ENCODE peak calls at places on chromosomes 1 and 21, in five cellular contexts. I is EH; F is hepatic stellate cell; G is MCF 10A; O is stimulated activated CD4-positive, alpha-beta T cell treated with anti-CD3 and anti-CD28 coated beads, Interleukin-2, amount 100 ng/mL, for 48 hours. T is an unnamed sample.

GRCh38 chr1:119646521-119647227 is 1.4 kb downstream of the ZNF697 start:
- DNase-seq in I (peak; percentile 80), F (peak; percentile 48), G (peak; percentile 31), O (no peak), T (no peak)

GRCh38 chr1:30471307-30471706 is 252.1 kb downstream of the MATN1 start:
- DNase-seq in I (no peak), F (no peak), G (no peak), O (no peak), T (no peak)

GRCh38 chr1:2557146-2558029 is 1.2 kb downstream of the TNFRSF14 start:
- DNase-seq in I (no peak), F (no peak), G (no peak), O (no peak), T (no peak)

GRCh38 chr1:74713849-74714248 is 19.0 kb downstream of the CRYZ start:
- DNase-seq in I (no peak), F (no peak), G (no peak), O (no peak), T (no peak)

GRCh38 chr21:38921511-38922215 is 115.9 kb downstream of the ETS2 start:
- DNase-seq in I (peak; percentile 29), F (no peak), G (peak; percentile 68), O (no peak), T (no peak)

GRCh38 chr1:195735140-195735539 is 873.1 kb downstream of the KCNT2 start:
- DNase-seq in I (no peak), F (no peak), G (no peak), O (no peak), T (no peak)

GRCh38 chr1:228975238-228975929 is 240.1 kb downstream of the RHOU start:
- DNase-seq in I (no peak), F (no peak), G (no peak), O (no peak), T (no peak)

GRCh38 chr1:239368436-239369109 is 17.8 kb upstream of the CHRM3 start:
- DNase-seq in I (no peak), F (no peak), G (peak; percentile 53), O (no peak), T (no peak)

GRCh38 chr1:6108937-6109636 is 63.4 kb downstream of the KCNAB2 start:
- DNase-seq in I (peak; percentile 55), F (peak; percentile 68), G (peak; percentile 68), O (no peak), T (peak; percentile 77)

GRCh38 chr1:233759665-233760064 is 144.8 kb upstream of the SLC35F3 start:
- DNase-seq in I (no peak), F (no peak), G (peak; percentile 42), O (no peak), T (no peak)

GRCh38 chr1:165355221-165355976 is 1.1 kb downstream of the LMX1A start:
- DNase-seq in I (no peak), F (no peak), G (no peak), O (no peak), T (no peak)

GRCh38 chr1:8374812-8375211 is 56.9 kb downstream of the SLC45A1 start:
- DNase-seq in I (peak; percentile 57), F (no peak), G (peak; percentile 61), O (no peak), T (no peak)

GRCh38 chr1:34547043-34547674 is 207.7 kb upstream of the GJB5 start:
- DNase-seq in I (no peak), F (no peak), G (peak; percentile 80), O (no peak), T (peak; percentile 73)

GRCh38 chr1:7539772-7540175 is 231.3 kb upstream of the VAMP3 start:
- DNase-seq in I (peak; percentile 41), F (no peak), G (peak; percentile 85), O (peak; percentile 41), T (peak; percentile 71)